ENCODE peak calls at places on chromosomes 11 and 22, in seven cellular contexts. Y is fibroblast of pulmonary artery, I is endodermal cell, W is BJ, T is body of pancreas, R is kidney, V is PC-9. N is an unnamed sample.
A peak's percentile ranks its signal among the peaks of the same experiment; 100 is the strongest.

GRCh38 chr11:88531776-88532175 is 194.2 kb upstream of the CTSC start:
- DNase-seq in T (no peak), I (no peak), Y (no peak), W (no peak), R (no peak), V (no peak), N (no peak)

GRCh38 chr11:76614471-76615183 is 55.9 kb downstream of the LRRC32 start:
- DNase-seq in I (peak; percentile 35), Y (peak; percentile 41), V (no peak), T (no peak), R (peak; percentile 76), W (no peak), N (no peak)

GRCh38 chr11:34614334-34615113 is 6.4 kb upstream of the EHF start:
- DNase-seq in Y (peak; percentile 28), V (no peak), I (no peak), W (no peak), R (no peak), T (no peak), N (peak; percentile 59)

GRCh38 chr22:29816539-29816938 is 21.5 kb downstream of the ASCC2 start:
- DNase-seq in V (no peak), Y (no peak), R (no peak), T (no peak), W (no peak), I (no peak), N (no peak)

GRCh38 chr11:63667993-63668392 is 3.2 kb downstream of the ATL3 start:
- DNase-seq in V (peak; percentile 51), R (no peak), Y (peak; percentile 85), T (no peak), I (peak; percentile 13), W (peak; percentile 89), N (peak; percentile 86)

GRCh38 chr11:4606231-4607015 is 1.6 kb downstream of the TRIM68 start:
- DNase-seq in R (no peak), T (peak; percentile 17), W (no peak), V (no peak), I (no peak), Y (peak; percentile 67), N (peak; percentile 47)

GRCh38 chr11:12280199-12280837 is 97.1 kb upstream of the PARVA start:
- DNase-seq in W (no peak), V (no peak), R (peak; percentile 48), T (no peak), Y (no peak), I (peak; percentile 13), N (no peak)

GRCh38 chr11:86638673-86639072 is 33.7 kb downstream of the ME3 start:
- DNase-seq in I (no peak), T (no peak), W (no peak), V (no peak), Y (no peak), R (no peak), N (no peak)

GRCh38 chr11:65013130-65013691 is 749 bp upstream of the ARL2 start:
- DNase-seq in I (peak; percentile 95), T (peak; percentile 93), R (peak; percentile 96), V (peak; percentile 94), W (no peak), Y (peak; percentile 89), N (peak; percentile 84)

GRCh38 chr11:2761131-2762030 is 61.6 kb upstream of the KCNQ1OT1 start:
- DNase-seq in V (no peak), Y (no peak), I (peak; percentile 43), W (no peak), R (peak; percentile 72), T (peak; percentile 5), N (no peak)

GRCh38 chr11:18027475-18027874 is 14.6 kb upstream of the SERGEF start:
- DNase-seq in V (no peak), W (no peak), I (no peak), T (no peak), R (no peak), Y (no peak), N (no peak)

GRCh38 chr22:46654927-46655595 is 34.9 kb downstream of the GRAMD4 start:
- DNase-seq in V (no peak), Y (no peak), R (no peak), T (no peak), W (no peak), I (no peak), N (no peak)

GRCh38 chr11:133832096-133833081 is 12.9 kb downstream of the SPATA19 start:
- DNase-seq in W (no peak), V (no peak), Y (no peak), R (no peak), I (peak; percentile 46), T (no peak), N (no peak)

GRCh38 chr22:50471197-50471847 is 3.5 kb downstream of the SBF1 start:
- DNase-seq in V (no peak), Y (no peak), T (no peak), I (no peak), R (no peak), W (no peak), N (no peak)

GRCh38 chr11:129888451-129888850 is 6.9 kb downstream of the NFRKB start:
- DNase-seq in R (no peak), Y (no peak), V (no peak), W (no peak), T (no peak), I (no peak), N (no peak)

GRCh38 chr11:1049431-1049891 is 12.9 kb upstream of the MUC6 start:
- DNase-seq in R (peak; percentile 68), I (peak; percentile 41), Y (no peak), V (no peak), T (peak; percentile 43), W (no peak), N (no peak)

GRCh38 chr11:111586305-111586915 is 15.8 kb upstream of the SIK2 start:
- DNase-seq in V (peak; percentile 21), I (no peak), W (no peak), T (peak; percentile 61), Y (peak; percentile 72), R (no peak), N (no peak)

GRCh38 chr22:17822087-17822486 is 47.8 kb upstream of the BID start:
- DNase-seq in R (no peak), I (no peak), W (no peak), Y (no peak), V (no peak), T (no peak), N (no peak)

GRCh38 chr22:33869946-33870345 is 50.3 kb downstream of the LARGE1 start:
- DNase-seq in R (no peak), T (no peak), W (no peak), V (no peak), Y (no peak), I (no peak), N (no peak)

GRCh38 chr22:45120931-45121330 is 42.8 kb upstream of the NUP50 start:
- DNase-seq in T (no peak), W (no peak), Y (no peak), R (no peak), I (no peak), V (no peak), N (no peak)

GRCh38 chr11:69649576-69649900 is 8.6 kb downstream of the CCND1 start:
- DNase-seq in W (no peak), V (no peak), R (peak; percentile 41), I (peak; percentile 44), T (no peak), Y (no peak), N (no peak)

GRCh38 chr11:2930705-2931415 is 1.6 kb upstream of the PHLDA2 start:
- DNase-seq in T (peak; percentile 92), V (peak; percentile 87), Y (peak; percentile 49), R (peak; percentile 94), W (no peak), I (peak; percentile 98), N (peak; percentile 75)

GRCh38 chr11:61769946-61770683 is 17.7 kb downstream of the MYRF start:
- DNase-seq in R (no peak), T (no peak), I (no peak), W (no peak), Y (no peak), V (no peak), N (no peak)
- H3K4me3 ChIP-seq in R (no peak overlapping the region), T (no peak overlapping the region), I (no peak overlapping the region), W (no peak overlapping the region), Y (no peak overlapping the region), V (no peak overlapping the region), N (no peak overlapping the region)

GRCh38 chr11:114257621-114258558 is 38.3 kb upstream of the NNMT start:
- DNase-seq in W (no peak), V (no peak), R (no peak), I (peak; percentile 71), Y (peak; percentile 64), T (peak; percentile 56), N (peak; percentile 64)
- TF ChIP-seq CTCF in W (peak; percentile 3), V (no peak), R (peak; percentile 10), I (peak; percentile 52), Y (peak; percentile 26), T (no peak), N (no peak)

GRCh38 chr22:31296258-31296657 is 4.0 kb upstream of the PIK3IP1 start:
- DNase-seq in R (no peak), V (no peak), I (no peak), W (no peak), Y (peak; percentile 73), T (no peak), N (peak; percentile 67)

GRCh38 chr22:31295413-31295812 is 3.1 kb upstream of the PIK3IP1 start:
- DNase-seq in R (no peak), I (no peak), T (no peak), Y (no peak), W (no peak), V (no peak), N (no peak)

GRCh38 chr22:31291716-31292644 is at the start of gene PIK3IP1:
- DNase-seq in T (peak; percentile 96), W (peak; percentile 45), Y (peak; percentile 92), I (peak; percentile 97), V (peak; percentile 76), R (peak; percentile 94), N (peak; percentile 77)

GRCh38 chr22:31291403-31291715 is 929 bp downstream of the PIK3IP1 start:
- DNase-seq in R (no peak), T (no peak), I (no peak), W (no peak), Y (no peak), V (no peak), N (no peak)

DNA sequence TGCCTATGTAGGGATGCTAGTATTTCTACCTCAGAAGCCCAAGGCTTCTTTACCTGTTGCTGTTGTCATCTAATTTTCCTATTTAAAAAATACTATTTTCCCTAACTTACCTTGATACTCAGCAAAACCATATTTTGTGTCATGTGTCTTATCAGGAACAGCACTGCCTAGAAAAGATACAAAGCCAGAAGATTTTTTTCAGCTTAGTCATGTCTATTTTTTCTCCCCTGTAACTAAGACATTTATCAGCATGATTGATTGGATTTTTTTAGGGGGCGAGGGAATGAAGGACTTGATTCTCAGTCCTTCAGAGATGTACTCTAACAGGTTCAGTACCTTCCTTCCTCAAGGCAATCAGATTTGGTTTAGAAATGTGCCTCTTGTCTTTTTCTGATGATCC is 3.5 kb upstream of the PIK3IP1 start:
- DNase-seq in I (no peak), V (no peak), Y (peak; percentile 49), T (no peak), R (no peak), W (no peak), N (no peak)
- H3K4me3 ChIP-seq in I (no peak overlapping the region), V (no peak overlapping the region), Y (no peak overlapping the region), T (no peak overlapping the region), R (no peak overlapping the region), W (no peak overlapping the region), N (no peak overlapping the region)

GRCh38 chr11:109155291-109155690 is 266.7 kb upstream of the C11orf87 start:
- DNase-seq in V (no peak), I (no peak), T (no peak), W (no peak), Y (no peak), R (no peak), N (no peak)
- TF ChIP-seq CTCF in V (no peak), I (no peak), T (no peak), W (no peak), Y (no peak), R (no peak), N (no peak)

N was measured in foreskin fibroblast.